ENCODE peak calls at places on chromosomes 7 and 10, in six cellular contexts. W, T, P, H, U and A are unnamed samples.

GRCh38 chr10:93319855-93320254 is 162.3 kb downstream of the MYOF start:
- DNase-seq in P (no peak), W (peak; percentile 45), U (no peak), H (no peak), T (no peak), A (no peak)

GRCh38 chr10:132255489-132256344 is 52.0 kb downstream of the STK32C start:
- DNase-seq in W (no peak), H (no peak), U (no peak), T (no peak), P (no peak), A (no peak)

GRCh38 chr10:84401838-84402611 is 73.6 kb downstream of the CCSER2 start:
- DNase-seq in P (no peak), H (no peak), T (no peak), W (no peak), U (no peak), A (peak; percentile 67)

GRCh38 chr7:156907656-156908055 is 14.7 kb upstream of the LMBR1 start:
- DNase-seq in T (no peak), U (no peak), H (no peak), W (no peak), P (no peak), A (no peak)

GRCh38 chr10:49831352-49832040 is 69.4 kb upstream of the OGDHL start:
- DNase-seq in T (no peak), W (no peak), P (no peak), H (no peak), U (peak; percentile 57), A (no peak)

GRCh38 chr7:128755075-128755474 is 15.9 kb downstream of the CALU start:
- DNase-seq in P (no peak), W (no peak), U (no peak), T (no peak), H (no peak), A (no peak)

GRCh38 chr10:61411651-61412050 is 41.5 kb downstream of the TMEM26 start:
- DNase-seq in W (no peak), P (no peak), H (no peak), T (no peak), U (no peak), A (no peak)

GRCh38 chr10:22580711-22581110 is 133.7 kb downstream of the PIP4K2A start:
- DNase-seq in U (no peak), T (no peak), P (no peak), H (no peak), W (no peak), A (no peak)

GRCh38 chr10:33333260-33334169 is 952 bp downstream of the NRP1 start:
- DNase-seq in P (no peak), W (no peak), T (no peak), H (no peak), U (no peak), A (no peak)

GRCh38 chr7:137962875-137963507 is 38.9 kb downstream of the CREB3L2 start:
- DNase-seq in P (no peak), U (no peak), T (no peak), W (peak; percentile 46), H (no peak), A (no peak)

GRCh38 chr7:45120-46090 is 147.0 kb upstream of the FAM20C start:
- DNase-seq in T (no peak), W (no peak), U (no peak), P (no peak), H (no peak), A (no peak)

GRCh38 chr10:110436554-110437350 is 61.0 kb upstream of the DUSP5 start:
- DNase-seq in U (no peak), P (no peak), W (no peak), T (no peak), H (no peak), A (no peak)

GRCh38 chr10:88541116-88541626 is 41.9 kb downstream of the RNLS start:
- DNase-seq in W (no peak), H (no peak), T (no peak), U (no peak), P (no peak), A (no peak)

GRCh38 chr10:34080485-34081346 is 734.4 kb downstream of the PARD3 start:
- DNase-seq in T (no peak), H (no peak), P (no peak), W (no peak), U (no peak), A (no peak)

GRCh38 chr7:87645446-87645845 is 17.2 kb downstream of the RUNDC3B start:
- DNase-seq in U (no peak), W (no peak), P (no peak), T (no peak), H (no peak), A (no peak)

GRCh38 chr7:2709553-2710165 is 21.7 kb downstream of the AMZ1 start:
- DNase-seq in P (peak; percentile 61), W (peak; percentile 62), U (peak; percentile 90), H (peak; percentile 26), T (peak; percentile 60), A (no peak)

GRCh38 chr7:127792528-127793342 is 140.7 kb downstream of the SND1 start:
- DNase-seq in W (no peak), H (no peak), T (peak; percentile 23), P (no peak), U (peak; percentile 39), A (no peak)

GRCh38 chr7:27130540-27131389 is at the start of gene HOXA4:
- DNase-seq in T (peak; percentile 77), P (no peak), W (peak; percentile 82), U (no peak), H (no peak), A (no peak)

GRCh38 chr7:27779873-27780272 is 39.9 kb downstream of the TAX1BP1 start:
- DNase-seq in U (no peak), H (no peak), T (no peak), P (no peak), W (no peak), A (no peak)

GRCh38 chr7:79820387-79820786 is 314.2 kb upstream of the GNAI1 start:
- DNase-seq in W (peak; percentile 52), H (no peak), P (no peak), U (no peak), T (no peak), A (peak; percentile 43)

GRCh38 chr7:2635148-2635668 is 3.4 kb downstream of the TTYH3 start:
- DNase-seq in T (no peak), H (no peak), P (no peak), U (no peak), W (no peak), A (no peak)

GRCh38 chr7:136144182-136144581 is 167.0 kb upstream of the MTPN start:
- DNase-seq in W (no peak), P (no peak), H (no peak), U (no peak), T (no peak), A (no peak)

GRCh38 chr10:111078505-111079185 is 1.8 kb downstream of the ADRA2A start:
- DNase-seq in T (no peak), P (no peak), H (no peak), U (no peak), W (no peak), A (no peak)

GRCh38 chr10:30039567-30039966 is 19.8 kb downstream of the JCAD start:
- DNase-seq in H (no peak), W (peak; percentile 60), T (no peak), P (no peak), U (no peak), A (no peak)

GRCh38 chr7:122518488-122518887 is 180.4 kb downstream of the RNF133 start:
- DNase-seq in H (no peak), W (no peak), T (no peak), U (no peak), P (no peak), A (no peak)

GRCh38 chr10:22534849-22535604 is 179.4 kb downstream of the PIP4K2A start:
- DNase-seq in W (no peak), T (peak; percentile 76), U (no peak), H (no peak), P (no peak), A (no peak)

GRCh38 chr7:151408839-151409554 is 841 bp downstream of the WDR86 start:
- DNase-seq in T (peak; percentile 66), U (no peak), H (no peak), P (peak; percentile 23), W (peak; percentile 87), A (no peak)
- TF ChIP-seq JUND in T (no peak), U (no peak), H (no peak), P (no peak), W (no peak), A (no peak)

GRCh38 chr7:13797545-13797944 is 191.9 kb downstream of the ETV1 start:
- DNase-seq in U (no peak), H (no peak), P (no peak), W (no peak), T (no peak), A (no peak)
- TF ChIP-seq JUND in U (no peak), H (no peak), P (no peak), W (no peak), T (no peak), A (no peak)

GRCh38 chr7:7433736-7434260 is 101.9 kb downstream of the COL28A1 start:
- DNase-seq in P (no peak), W (no peak), U (no peak), T (no peak), H (no peak), A (no peak)

GRCh38 chr7:7435978-7436377 is 99.7 kb downstream of the COL28A1 start:
- DNase-seq in H (no peak), P (no peak), T (no peak), W (no peak), U (no peak), A (no peak)

GRCh38 chr7:7439564-7439963 is 96.1 kb downstream of the COL28A1 start:
- DNase-seq in T (no peak), P (no peak), H (no peak), U (no peak), W (no peak), A (no peak)

GRCh38 chr7:7434379-7434778 is 101.3 kb downstream of the COL28A1 start:
- DNase-seq in W (no peak), U (no peak), H (no peak), P (no peak), T (no peak), A (no peak)

DNA sequence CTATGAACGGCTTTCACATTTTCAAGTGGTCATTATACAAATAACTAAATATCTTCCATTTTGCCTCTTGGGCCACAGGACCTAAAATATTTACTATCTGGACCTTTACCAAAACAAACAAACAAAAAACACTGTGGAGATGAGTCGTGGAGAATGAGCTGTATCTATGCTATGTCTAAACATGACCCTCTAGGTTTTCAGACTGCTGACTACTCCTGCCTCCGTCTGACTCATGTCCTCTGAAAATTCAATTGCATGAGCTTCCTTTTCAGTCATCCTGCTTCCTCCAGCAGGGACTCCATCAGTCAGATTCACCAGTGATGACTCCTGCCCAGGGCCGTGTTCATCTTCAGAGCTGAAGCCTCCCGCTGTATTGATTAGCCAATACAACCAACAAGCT is 96.8 kb downstream of the COL28A1 start:
- DNase-seq in U (peak; percentile 10), P (no peak), T (peak; percentile 36), H (peak; percentile 87), W (no peak), A (peak; percentile 73)
- TF ChIP-seq JUND in U (no peak), P (no peak), T (no peak), H (peak; percentile 89), W (peak; percentile 88), A (no peak)

GRCh38 chr10:122571892-122572291 is 11.3 kb downstream of the DMBT1 start:
- DNase-seq in T (no peak), W (no peak), P (no peak), H (no peak), U (no peak), A (no peak)
- TF ChIP-seq JUND in T (no peak), W (no peak), P (no peak), H (no peak), U (no peak), A (no peak)